ENCODE peak calls at places on chromosomes 7 and 10, in seven cellular contexts. O is NCI-H526, X is skeletal muscle cell, L is mesenteric fat pad, C is NCI-H1105 treated with DMSO at 0.1 percent for 48 hours, G is left ventricle myocardium inferior, S is neuronal stem cell. N is an unnamed sample.

GRCh38 chr10:85558533-85558932 is 808.1 kb downstream of the GRID1 start:
- DNase-seq in O (no peak), X (peak; percentile 18), L (no peak), C (no peak), G (no peak), S (no peak), N (no peak)

GRCh38 chr10:102504179-102504975 is 605 bp downstream of the SUFU start:
- DNase-seq in O (no peak), X (no peak), L (peak; percentile 88), C (no peak), G (peak; percentile 26), S (peak; percentile 74), N (peak; percentile 53)

GRCh38 chr7:98879989-98880337 is 1.6 kb downstream of the TRRAP start:
- DNase-seq in O (no peak), X (no peak), L (peak; percentile 64), C (no peak), G (no peak), S (no peak), N (no peak)

GRCh38 chr7:83276250-83276649 is 113.6 kb upstream of the PCLO start:
- DNase-seq in O (no peak), X (no peak), L (no peak), C (no peak), G (no peak), S (no peak), N (no peak)

GRCh38 chr10:36700123-36700522 is 425.3 kb upstream of the ANKRD30A start:
- DNase-seq in O (no peak), X (no peak), L (no peak), C (no peak), G (no peak), S (no peak), N (no peak)

GRCh38 chr7:150380463-150380862 is 1.3 kb downstream of the ZNF775 start:
- DNase-seq in O (no peak), X (no peak), L (peak; percentile 39), C (no peak), G (no peak), S (no peak), N (no peak)

GRCh38 chr7:131544449-131545425 is 11.7 kb downstream of the PODXL start:
- DNase-seq in O (no peak), X (no peak), L (no peak), C (no peak), G (no peak), S (no peak), N (no peak)

GRCh38 chr7:48868916-48869315 is 55.4 kb upstream of the CDC14C start:
- DNase-seq in O (no peak), X (no peak), L (no peak), C (no peak), G (no peak), S (no peak), N (no peak)

GRCh38 chr10:123446449-123447156 is 219.6 kb upstream of the GPR26 start:
- DNase-seq in O (no peak), X (no peak), L (peak; percentile 26), C (no peak), G (no peak), S (no peak), N (no peak)

GRCh38 chr10:63707254-63707910 is 186.2 kb downstream of the REEP3 start:
- DNase-seq in O (no peak), X (peak; percentile 99), L (no peak), C (peak; percentile 68), G (no peak), S (no peak), N (peak; percentile 99)

GRCh38 chr10:77637986-77638765 is 568 bp upstream of the KCNMA1 start:
- DNase-seq in O (no peak), X (no peak), L (no peak), C (peak; percentile 38), G (no peak), S (no peak), N (peak; percentile 67)

GRCh38 chr7:151368136-151368571 is 26.5 kb downstream of the NUB1 start:
- DNase-seq in O (peak; percentile 50), X (peak; percentile 12), L (no peak), C (peak; percentile 76), G (peak; percentile 79), S (peak; percentile 75), N (peak; percentile 70)

GRCh38 chr7:114085313-114085591 is 166.4 kb upstream of the PPP1R3A start:
- DNase-seq in O (no peak), X (no peak), L (no peak), C (no peak), G (no peak), S (peak; percentile 65), N (no peak)

GRCh38 chr7:159159731-159160130 is 15.1 kb upstream of the VIPR2 start:
- DNase-seq in O (no peak), X (no peak), L (no peak), C (no peak), G (no peak), S (no peak), N (no peak)

GRCh38 chr7:114468844-114469243 is 54.2 kb downstream of the FOXP2 start:
- DNase-seq in O (no peak), X (no peak), L (no peak), C (no peak), G (no peak), S (no peak), N (no peak)

GRCh38 chr7:16741676-16742075 is 11.9 kb upstream of the TSPAN13 start:
- DNase-seq in O (no peak), X (no peak), L (no peak), C (no peak), G (no peak), S (no peak), N (peak; percentile 17)

GRCh38 chr7:153886506-153887391 is 165.4 kb upstream of the DPP6 start:
- DNase-seq in O (no peak), X (no peak), L (no peak), C (peak; percentile 55), G (no peak), S (peak; percentile 61), N (no peak)

GRCh38 chr7:138313829-138314178 is 146.3 kb upstream of the TRIM24 start:
- DNase-seq in O (no peak), X (no peak), L (no peak), C (no peak), G (no peak), S (no peak), N (no peak)

GRCh38 chr7:95421847-95422444 is 12.9 kb downstream of the PON2 start:
- DNase-seq in O (no peak), X (no peak), L (no peak), C (no peak), G (no peak), S (no peak), N (peak; percentile 34)

GRCh38 chr7:80550005-80550404 is 38.1 kb upstream of the GNAT3 start:
- DNase-seq in O (no peak), X (no peak), L (no peak), C (no peak), G (no peak), S (no peak), N (no peak)

GRCh38 chr7:141737118-141737835 is 881 bp upstream of the SSBP1 start:
- DNase-seq in O (peak; percentile 16), X (no peak), L (no peak), C (no peak), G (no peak), S (no peak), N (peak; percentile 8)

GRCh38 chr10:64601298-64601697 is 1080.1 kb downstream of the REEP3 start:
- DNase-seq in O (no peak), X (no peak), L (no peak), C (no peak), G (no peak), S (no peak), N (no peak)

GRCh38 chr7:124152859-124153692 is 120.2 kb upstream of the TMEM229A start:
- DNase-seq in O (peak; percentile 67), X (peak; percentile 9), L (no peak), C (peak; percentile 13), G (no peak), S (peak; percentile 6), N (peak; percentile 36)

GRCh38 chr10:23968296-23968695 is 240.6 kb upstream of the KIAA1217 start:
- DNase-seq in O (no peak), X (no peak), L (no peak), C (no peak), G (no peak), S (no peak), N (no peak)

GRCh38 chr7:129741743-129742213 is 130.3 kb downstream of the NRF1 start:
- DNase-seq in O (peak; percentile 98), X (no peak), L (no peak), C (peak; percentile 97), G (no peak), S (no peak), N (no peak)

GRCh38 chr7:135300913-135301765 is 67.5 kb downstream of the STRA8 start:
- DNase-seq in O (no peak), X (no peak), L (no peak), C (no peak), G (no peak), S (no peak), N (no peak)

GRCh38 chr10:100174699-100175677 is 10.8 kb downstream of the ERLIN1 start:
- DNase-seq in O (no peak), X (no peak), L (no peak), C (no peak), G (no peak), S (no peak), N (no peak)

GRCh38 chr10:91190876-91191580 is 29.4 kb upstream of the PCGF5 start:
- DNase-seq in O (no peak), X (no peak), L (no peak), C (no peak), G (no peak), S (no peak), N (peak; percentile 22)

GRCh38 chr7:38615665-38616064 is 15.5 kb downstream of the AMPH start:
- DNase-seq in O (no peak), X (no peak), L (no peak), C (no peak), G (no peak), S (no peak), N (no peak)

GRCh38 chr7:156725074-156725473 is 84.5 kb downstream of the RNF32 start:
- DNase-seq in O (no peak), X (peak; percentile 61), L (no peak), C (no peak), G (no peak), S (no peak), N (peak; percentile 73)

GRCh38 chr7:77811895-77812685 is 13.5 kb downstream of the PHTF2 start:
- DNase-seq in O (no peak), X (no peak), L (no peak), C (no peak), G (no peak), S (no peak), N (peak; percentile 83)

GRCh38 chr7:12235970-12236369 is 24.9 kb downstream of the TMEM106B start:
- DNase-seq in O (no peak), X (no peak), L (no peak), C (no peak), G (no peak), S (no peak), N (no peak)

GRCh38 chr7:81402227-81402626 is 367.6 kb downstream of the HGF start:
- DNase-seq in O (no peak), X (peak; percentile 42), L (no peak), C (no peak), G (no peak), S (no peak), N (peak; percentile 56)

GRCh38 chr10:114855776-114856543 is 34.4 kb downstream of the FHIP2A start:
- DNase-seq in O (no peak), X (no peak), L (no peak), C (no peak), G (no peak), S (no peak), N (peak; percentile 71)

GRCh38 chr7:137661634-137662033 is 185.1 kb downstream of the DGKI start:
- DNase-seq in O (no peak), X (no peak), L (no peak), C (no peak), G (no peak), S (peak; percentile 18), N (no peak)

N was measured in iris pigment epithelial cell.